ENCODE peak calls at places on chromosome 18, in eight cellular contexts. R is adrenal gland; K is ascending aorta; N is HCT116; G is effector memory CD4-positive, alpha-beta T cell; U is cardiac muscle cell; M is fibroblast of lung; A is transverse colon. Y is an unnamed sample. For H3K4me1, the result is how much of the 10 kb centered on the place peaks cover.

GRCh38 chr18:7084080-7084765 is 33.4 kb downstream of the LAMA1 start:
- DNase-seq in R (no peak), K (no peak), N (no peak), G (no peak), U (no peak), M (peak), A (no peak), Y (no peak)

GRCh38 chr18:54280206-54280550 is 10.9 kb downstream of the POLI start:
- DNase-seq in R (no peak), K (no peak), N (no peak), G (no peak), U (no peak), M (no peak), A (no peak), Y (peak)

GRCh38 chr18:8044004-8044403 is 476.9 kb downstream of the PTPRM start:
- DNase-seq in R (no peak), K (no peak), N (no peak), G (no peak), U (no peak), M (no peak), A (no peak), Y (no peak)

GRCh38 chr18:59951591-59951990 is 51.8 kb downstream of the PMAIP1 start:
- DNase-seq in R (no peak), K (no peak), N (peak), G (no peak), U (no peak), M (no peak), A (no peak), Y (no peak)

GRCh38 chr18:32372381-32373061 is 98.2 kb downstream of the GAREM1 start:
- DNase-seq in R (no peak), K (no peak), N (peak), G (no peak), U (no peak), M (peak), A (peak), Y (no peak)

GRCh38 chr18:51890762-51891161 is 449.2 kb upstream of the DCC start:
- DNase-seq in R (no peak), K (no peak), N (no peak), G (no peak), U (no peak), M (no peak), A (peak), Y (peak)

GRCh38 chr18:76553715-76554603 is 58.9 kb upstream of the ZNF516 start:
- DNase-seq in R (no peak), K (no peak), N (no peak), G (no peak), U (no peak), M (peak), A (no peak), Y (no peak)

GRCh38 chr18:28036481-28036880 is 140.4 kb downstream of the CDH2 start:
- DNase-seq in R (no peak), K (no peak), N (no peak), G (no peak), U (no peak), M (no peak), A (no peak), Y (no peak)

GRCh38 chr18:72360628-72361027 is 183.5 kb downstream of the CBLN2 start:
- DNase-seq in R (no peak), K (no peak), N (no peak), G (no peak), U (no peak), M (no peak), A (no peak), Y (no peak)

GRCh38 chr18:70142021-70142420 is 63.5 kb downstream of the RTTN start:
- DNase-seq in R (no peak), K (no peak), N (no peak), G (no peak), U (no peak), M (no peak), A (no peak), Y (no peak)

GRCh38 chr18:58362829-58363231 is 266.1 kb downstream of the ALPK2 start:
- DNase-seq in R (no peak), K (no peak), N (no peak), G (no peak), U (no peak), M (peak), A (no peak), Y (no peak)

GRCh38 chr18:58361212-58361611 is 267.7 kb downstream of the ALPK2 start:
- DNase-seq in R (no peak), K (no peak), N (no peak), G (no peak), U (no peak), M (peak), A (no peak), Y (no peak)

GRCh38 chr18:58359226-58360019 is 269.5 kb downstream of the ALPK2 start:
- DNase-seq in R (no peak), K (no peak), N (no peak), G (no peak), U (no peak), M (no peak), A (no peak), Y (no peak)

GRCh38 chr18:58362027-58362575 is 266.8 kb downstream of the ALPK2 start:
- DNase-seq in R (peak), K (peak), N (no peak), G (no peak), U (no peak), M (peak), A (no peak), Y (no peak)

GRCh38 chr18:58360324-58360723 is 268.6 kb downstream of the ALPK2 start:
- DNase-seq in R (no peak), K (no peak), N (no peak), G (no peak), U (no peak), M (no peak), A (no peak), Y (no peak)
- H3K4me1 ChIP-seq in R (under half), K (under half), N (under half), G (under half), U (under half), M (under half), A (under half), Y (under half)

GRCh38 chr18:13608791-13609552 is 117.4 kb downstream of the FAM210A start:
- DNase-seq in R (peak), K (no peak), N (no peak), G (no peak), U (peak), M (no peak), A (no peak), Y (no peak)
- H3K4me1 ChIP-seq in R (under half), K (under half), N (under half), G (under half), U (under half), M (under half), A (under half), Y (under half)

GRCh38 chr18:13439475-13439874 is 220.9 kb downstream of the LDLRAD4 start:
- DNase-seq in R (no peak), K (no peak), N (no peak), G (no peak), U (no peak), M (no peak), A (no peak), Y (no peak)
- H3K4me1 ChIP-seq in R (under half), K (under half), N (under half), G (under half), U (under half), M (under half), A (under half), Y (under half)

DNA sequence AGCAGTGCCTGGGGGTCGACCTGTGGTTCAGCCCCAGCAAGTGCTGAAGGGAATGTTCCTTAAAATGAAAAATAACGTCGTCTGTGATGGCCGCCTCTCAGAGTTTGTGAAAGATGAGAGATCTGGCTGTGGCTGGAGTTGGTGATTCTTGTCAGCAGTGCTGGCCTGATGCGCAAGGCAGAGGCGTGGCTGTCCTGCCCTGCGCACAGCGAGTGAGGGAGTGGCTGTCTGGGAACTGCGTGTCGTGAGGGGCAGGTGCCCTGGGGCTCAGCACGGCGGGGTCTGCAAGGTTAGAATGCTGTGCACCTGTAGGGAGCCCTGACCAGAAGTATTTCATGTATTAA is 8.8 kb downstream of the NFATC1 start:
- DNase-seq in R (no peak), K (no peak), N (no peak), G (no peak), U (no peak), M (no peak), A (no peak), Y (peak)
- H3K4me1 ChIP-seq in R (under half), K (under half), N (under half), G (half or more), U (under half), M (under half), A (under half), Y (under half)

DNA sequence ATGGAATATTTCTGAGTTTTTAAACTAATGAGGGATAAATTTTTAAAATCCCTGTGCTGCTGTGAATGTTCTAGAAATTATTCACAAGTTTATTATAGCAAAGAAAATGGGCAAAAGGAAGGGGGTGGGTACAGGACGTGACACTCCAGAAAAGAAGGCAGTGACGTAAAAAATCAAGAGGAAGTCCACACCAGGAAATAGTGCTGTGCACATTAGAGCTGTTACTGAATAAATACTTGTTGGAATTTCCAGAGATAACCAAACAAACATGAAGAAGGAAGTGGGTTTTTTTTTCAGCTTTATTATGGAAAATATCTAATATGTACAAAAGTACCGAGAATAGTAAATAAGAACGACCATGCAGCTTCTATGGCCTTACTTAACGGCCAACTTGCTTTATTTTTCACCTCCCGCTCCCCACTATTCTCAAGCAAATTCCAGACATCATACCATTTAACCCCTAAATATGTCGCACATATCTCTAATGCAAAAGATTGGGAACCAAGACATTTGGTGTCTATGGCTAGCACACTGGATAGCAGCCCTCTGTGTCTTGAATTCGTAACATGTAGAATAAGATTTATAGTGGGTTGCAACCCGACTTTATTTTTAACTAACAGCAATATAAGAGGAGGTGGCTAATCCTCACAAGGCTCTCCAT is 639 bp upstream of the NDUFV2 start:
- DNase-seq in R (no peak), K (no peak), N (peak), G (no peak), U (no peak), M (peak), A (no peak), Y (no peak)
- H3K4me1 ChIP-seq in R (under half), K (under half), N (under half), G (under half), U (under half), M (under half), A (under half), Y (under half)

GRCh38 chr18:62529597-62529996 is 6.8 kb downstream of the ZCCHC2 start:
- DNase-seq in R (no peak), K (no peak), N (no peak), G (no peak), U (no peak), M (no peak), A (no peak), Y (no peak)
- H3K4me1 ChIP-seq in R (half or more), K (under half), N (under half), G (under half), U (under half), M (under half), A (under half), Y (under half)

Y was measured in SJCRH30.